ENCODE peak calls at places on chromosomes 4 and X, in seven cellular contexts. X is stimulated activated CD4-positive, alpha-beta T cell treated with anti-CD3 and anti-CD28 coated beads, Interleukin-4, amount 100 ng/mL, for 1 hour; J is activated CD4-positive, alpha-beta T cell treated with anti-CD3 and anti-CD28 coated beads for 1 hour; B is naive thymus-derived CD8-positive, alpha-beta T cell; R is hepatic stellate cell; N is stimulated activated CD8-positive, alpha-beta memory T cell treated with anti-CD3 and anti-CD28 coated beads, Interleukin-2, amount 100 ng/mL, for 48 hours; C is HuH-7. E is an unnamed sample.

GRCh38 chr4:145882594-145882993 is 56.0 kb downstream of the ZNF827 start:
- DNase-seq in B (no peak), R (no peak), N (no peak), X (no peak), J (no peak), C (no peak), E (no peak)

GRCh38 chr4:186881521-186882220 is 158.0 kb upstream of the FAT1 start:
- DNase-seq in J (no peak), C (no peak), B (no peak), N (no peak), X (no peak), R (no peak), E (no peak)

GRCh38 chr4:154677923-154678322 is 65.5 kb upstream of the FGG start:
- DNase-seq in N (no peak), R (no peak), X (no peak), B (no peak), C (no peak), J (no peak), E (no peak)

GRCh38 chr4:148273501-148273986 is 168.7 kb downstream of the NR3C2 start:
- DNase-seq in N (no peak), R (no peak), X (no peak), J (no peak), B (no peak), C (no peak), E (no peak)

GRCh38 chr4:6591781-6592180 is 16.8 kb downstream of the MAN2B2 start:
- DNase-seq in X (no peak), C (peak; percentile 44), J (no peak), R (no peak), N (no peak), B (no peak), E (no peak)

GRCh38 chr4:40648742-40649281 is 19.1 kb upstream of the RBM47 start:
- DNase-seq in N (no peak), J (no peak), X (no peak), C (no peak), R (no peak), B (no peak), E (no peak)

GRCh38 chr4:155047755-155048154 is 160.7 kb upstream of the NPY2R start:
- DNase-seq in C (no peak), B (no peak), N (no peak), R (no peak), X (no peak), J (no peak), E (no peak)

GRCh38 chr4:40552536-40552935 is 77.1 kb downstream of the RBM47 start:
- DNase-seq in N (no peak), B (no peak), C (no peak), R (no peak), X (no peak), J (no peak), E (no peak)

GRCh38 chr4:26127851-26128337 is 192.9 kb upstream of the RBPJ start:
- DNase-seq in J (no peak), B (no peak), N (no peak), X (no peak), R (no peak), C (no peak), E (no peak)

GRCh38 chr4:146329042-146329716 is 114.8 kb downstream of the REELD1 start:
- DNase-seq in R (peak; percentile 11), J (no peak), N (no peak), C (no peak), X (no peak), B (no peak), E (no peak)

GRCh38 chrX:2485460-2485753 is 15.4 kb downstream of the DHRSX start:
- DNase-seq in X (no peak), N (no peak), R (no peak), C (no peak), J (no peak), B (no peak), E (no peak)

GRCh38 chr4:243407-243806 is 61.9 kb downstream of the ZNF732 start:
- DNase-seq in N (no peak), B (no peak), X (no peak), R (no peak), C (no peak), J (no peak), E (no peak)

GRCh38 chr4:53558061-53558801 is 33.1 kb downstream of the LNX1 start:
- DNase-seq in J (no peak), R (peak; percentile 8), N (no peak), C (no peak), X (no peak), B (no peak), E (no peak)